ENCODE peak calls at places on chromosomes 7 and 10, in five cellular contexts. L, J, G, K and N are unnamed samples.

GRCh38 chr7:120185940-120186682 is 86.9 kb upstream of the KCND2 start:
- DNase-seq in G (no peak), K (no peak), L (no peak), J (no peak), N (no peak)

GRCh38 chr10:92753865-92754264 is 64.1 kb downstream of the HHEX start:
- DNase-seq in K (peak; percentile 54), L (no peak), G (no peak), J (no peak), N (no peak)

GRCh38 chr10:19785366-19785765 is 30.9 kb upstream of the PLXDC2 start:
- DNase-seq in J (no peak), G (no peak), L (no peak), K (no peak), N (no peak)

GRCh38 chr7:147279951-147280350 is 1163.3 kb downstream of the CNTNAP2 start:
- DNase-seq in L (peak; percentile 65), J (no peak), K (no peak), G (no peak), N (peak; percentile 97)

GRCh38 chr7:136958016-136958415 is 89.6 kb downstream of the CHRM2 start:
- DNase-seq in K (peak; percentile 40), J (no peak), G (no peak), L (no peak), N (no peak)

GRCh38 chr7:128867241-128867640 is 4.6 kb downstream of the ATP6V1F start:
- DNase-seq in G (no peak), J (no peak), L (no peak), K (no peak), N (no peak)

GRCh38 chr10:92238586-92239098 is 52.2 kb downstream of the CPEB3 start:
- DNase-seq in G (peak; percentile 35), J (no peak), K (no peak), L (no peak), N (no peak)

GRCh38 chr7:117682681-117683385 is 190.4 kb downstream of the CTTNBP2 start:
- DNase-seq in G (no peak), K (no peak), L (no peak), J (no peak), N (no peak)

GRCh38 chr10:22320591-22321155 is at the start of gene BMI1:
- DNase-seq in L (peak; percentile 62), K (peak; percentile 60), J (peak; percentile 87), G (peak; percentile 91), N (no peak)